ENCODE peak calls at places on chromosome 15, in eight cellular contexts. K is A549, J is cardiac fibroblast, R is Calu3, O is esophagus muscularis mucosa, F is Panc1, U is vagina, D is sigmoid colon. T is an unnamed sample.
A peak's percentile ranks its signal among the peaks of the same experiment; 100 is the strongest.

GRCh38 chr15:100973351-100974034 is 54.3 kb downstream of the LRRK1 start:
- DNase-seq in J (no peak), U (no peak), D (no peak), O (no peak), K (no peak), R (no peak), F (no peak), T (no peak)

GRCh38 chr15:35657679-35658201 is 111.8 kb upstream of the DPH6 start:
- DNase-seq in F (no peak), R (no peak), D (no peak), O (no peak), U (no peak), K (no peak), J (peak; percentile 59), T (no peak)

GRCh38 chr15:39651295-39651694 is 70.4 kb downstream of the THBS1 start:
- DNase-seq in F (no peak), O (no peak), D (no peak), K (no peak), U (no peak), J (no peak), R (no peak), T (no peak)

GRCh38 chr15:68997930-68998777 is 16.3 kb upstream of the NOX5 start:
- DNase-seq in R (no peak), F (no peak), J (no peak), O (peak; percentile 74), D (no peak), K (no peak), U (peak; percentile 46), T (no peak)

GRCh38 chr15:38398134-38398533 is 55.8 kb upstream of the FAM98B start:
- DNase-seq in F (peak; percentile 63), R (peak; percentile 2), J (peak; percentile 90), K (no peak), U (no peak), O (no peak), D (peak; percentile 74), T (no peak)

GRCh38 chr15:64930019-64930652 is 18.4 kb downstream of the ANKDD1A start:
- DNase-seq in O (peak; percentile 47), D (no peak), J (no peak), K (no peak), F (no peak), U (peak; percentile 61), R (no peak), T (peak; percentile 5)

GRCh38 chr15:55126111-55126510 is 70.6 kb downstream of the RSL24D1 start:
- DNase-seq in O (no peak), F (no peak), K (no peak), R (no peak), J (no peak), D (no peak), U (no peak), T (no peak)

GRCh38 chr15:27933562-27933961 is 165.6 kb downstream of the OCA2 start:
- DNase-seq in R (no peak), O (no peak), F (no peak), J (no peak), K (no peak), U (no peak), D (no peak), T (no peak)

GRCh38 chr15:78808550-78808949 is 2.7 kb downstream of the ADAMTS7 start:
- DNase-seq in O (no peak), F (peak; percentile 20), K (peak; percentile 71), D (no peak), R (peak; percentile 20), U (no peak), J (peak; percentile 52), T (no peak)

GRCh38 chr15:100073982-100074381 is 267.8 kb downstream of the ADAMTS17 start:
- DNase-seq in D (no peak), K (no peak), J (no peak), R (no peak), U (no peak), F (no peak), O (no peak), T (no peak)

GRCh38 chr15:90035095-90035834 is 34.1 kb downstream of the ZNF710 start:
- DNase-seq in F (no peak), R (peak; percentile 72), J (peak; percentile 56), O (no peak), U (no peak), K (peak; percentile 59), D (peak; percentile 75), T (peak; percentile 33)

GRCh38 chr15:53511175-53511574 is 248.3 kb downstream of the WDR72 start:
- DNase-seq in O (no peak), J (no peak), K (no peak), F (no peak), U (no peak), D (no peak), R (no peak), T (no peak)

GRCh38 chr15:94234300-94234699 is 2.9 kb downstream of the MCTP2 start:
- DNase-seq in U (no peak), J (peak; percentile 13), F (no peak), O (no peak), D (no peak), K (no peak), R (no peak), T (no peak)

GRCh38 chr15:80076321-80077318 is 17.1 kb downstream of the ZFAND6 start:
- DNase-seq in O (no peak), K (no peak), J (no peak), R (no peak), F (no peak), U (no peak), D (no peak), T (no peak)

GRCh38 chr15:61712124-61712759 is 348.0 kb downstream of the VPS13C start:
- DNase-seq in J (no peak), R (no peak), O (peak; percentile 34), K (no peak), U (no peak), D (no peak), F (no peak), T (no peak)

GRCh38 chr15:60179786-60180391 is 175.8 kb downstream of the FOXB1 start:
- DNase-seq in U (no peak), O (no peak), D (no peak), J (peak; percentile 74), K (peak; percentile 50), F (peak; percentile 20), R (peak; percentile 58), T (no peak)

DNA sequence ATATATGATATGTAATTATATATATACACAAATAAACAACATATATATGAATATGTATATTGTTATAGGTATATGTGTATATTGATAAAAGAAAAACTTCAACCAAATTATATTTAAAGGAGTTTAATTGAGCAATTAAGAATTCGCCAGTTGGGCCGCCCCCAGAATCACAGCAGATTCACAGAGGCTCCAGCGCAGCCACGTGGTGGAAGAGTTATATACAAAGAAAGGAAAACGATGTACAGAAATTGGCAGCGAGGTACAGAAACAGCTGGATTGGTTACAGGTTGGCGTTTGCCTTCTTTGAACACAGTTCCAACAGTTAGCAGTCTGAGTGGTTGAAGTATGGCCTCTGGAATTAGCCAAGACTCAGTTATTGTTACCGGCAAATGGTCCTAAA is 137.3 kb upstream of the SLC24A5 start:
- DNase-seq in F (no peak), R (no peak), K (no peak), J (no peak), U (no peak), D (no peak), O (no peak), T (no peak)
- TF ChIP-seq CTCF in F (peak; percentile 27), R (no peak), K (no peak), J (no peak), U (no peak), D (no peak), O (no peak), T (no peak)

GRCh38 chr15:63606333-63606732 is 9.1 kb downstream of the FBXL22 start:
- DNase-seq in D (no peak), U (no peak), J (no peak), K (no peak), F (no peak), R (no peak), O (no peak), T (no peak)

GRCh38 chr15:63604281-63604680 is 7.1 kb downstream of the FBXL22 start:
- DNase-seq in U (no peak), O (no peak), F (no peak), R (no peak), K (no peak), D (no peak), J (no peak), T (no peak)

GRCh38 chr15:63603516-63603915 is 6.3 kb downstream of the FBXL22 start:
- DNase-seq in O (no peak), U (no peak), F (no peak), J (no peak), K (no peak), D (no peak), R (no peak), T (no peak)

GRCh38 chr15:63605816-63606215 is 8.6 kb downstream of the FBXL22 start:
- DNase-seq in D (no peak), K (no peak), J (no peak), R (no peak), U (no peak), F (no peak), O (no peak), T (no peak)

DNA sequence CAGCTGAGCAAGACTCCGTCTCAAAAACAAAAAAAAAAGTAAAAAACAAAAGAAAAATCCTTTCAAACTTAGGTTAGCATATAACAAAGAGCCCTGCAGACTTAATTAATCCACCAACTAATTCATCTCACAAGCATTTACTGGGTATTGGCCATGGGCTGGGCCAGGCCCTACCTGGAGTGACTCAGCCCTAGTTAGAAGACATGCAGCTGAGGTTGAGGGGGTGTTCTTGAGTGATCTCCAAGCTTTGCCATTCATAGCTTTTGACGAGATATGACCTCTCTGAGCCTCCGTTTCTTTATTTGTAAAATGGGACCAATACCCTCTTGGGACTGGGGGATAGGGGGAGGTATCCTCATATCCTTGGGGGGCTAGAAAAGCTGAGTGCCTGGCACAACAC is 7.8 kb downstream of the FBXL22 start:
- DNase-seq in F (no peak), U (no peak), R (no peak), J (no peak), O (no peak), K (no peak), D (no peak), T (no peak)
- TF ChIP-seq CTCF in F (no peak), U (no peak), R (no peak), J (no peak), O (no peak), K (no peak), D (no peak), T (no peak)

DNA sequence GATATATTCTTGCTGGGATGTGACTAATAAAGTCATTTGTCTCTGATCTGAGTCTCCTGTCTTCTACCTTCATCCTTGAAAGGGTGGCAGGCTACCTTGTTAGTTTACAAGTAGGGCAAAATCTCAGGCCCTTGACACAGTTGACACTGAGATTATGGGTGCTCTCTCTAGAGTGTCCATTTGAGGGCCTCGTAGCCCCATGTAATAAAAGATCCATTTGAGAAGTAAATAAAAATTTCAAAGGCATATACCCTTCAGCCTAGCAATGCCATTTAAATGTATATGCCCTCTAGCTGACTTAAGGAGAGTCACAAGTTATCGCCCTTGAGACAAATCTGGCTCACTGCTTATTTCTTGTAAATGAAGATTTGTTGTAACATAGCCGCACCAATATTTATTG is 98.6 kb downstream of the TCF12 start:
- DNase-seq in U (no peak), R (no peak), K (no peak), F (no peak), D (no peak), J (peak; percentile 42), O (no peak), T (no peak)
- TF ChIP-seq CTCF in U (no peak), R (no peak), K (no peak), F (peak; percentile 41), D (no peak), J (peak; percentile 16), O (no peak), T (no peak)

DNA sequence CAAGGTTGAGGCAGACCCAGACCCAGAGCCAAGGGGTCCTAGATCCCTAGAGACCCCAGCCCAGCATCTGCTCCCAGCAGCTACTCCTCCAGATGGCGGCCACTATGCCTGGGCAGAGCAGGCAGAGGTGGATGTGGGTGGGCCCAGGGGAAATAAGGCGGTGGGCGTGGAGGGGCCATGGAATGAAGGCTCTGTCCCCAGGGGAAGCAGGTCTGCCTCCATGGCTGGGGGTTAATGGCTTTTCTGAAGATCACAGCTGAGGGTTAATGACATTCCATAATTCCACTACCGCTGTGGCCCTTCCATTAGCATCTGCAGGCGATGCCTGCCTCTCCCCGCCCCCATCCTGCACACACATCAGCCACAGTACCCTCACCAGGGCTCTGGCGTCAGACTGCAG is 41.1 kb downstream of the CCDC33 start:
- DNase-seq in R (no peak), U (no peak), O (no peak), K (no peak), D (no peak), F (no peak), J (no peak), T (no peak)
- TF ChIP-seq CTCF in R (no peak), U (no peak), O (no peak), K (no peak), D (no peak), F (no peak), J (no peak), T (no peak)

T was measured in uterus.